ENCODE peak calls at places on chromosomes 16 and 17, in five cellular contexts. One of them, this sample, is unnamed.

GRCh38 chr16:57613514-57613913 is 14.9 kb upstream of the ADGRG1 start:
- DNase-seq in HCEC 1CT: no peak
- DNase-seq in EL: no peak
- DNase-seq in GM10248: no peak
- DNase-seq in EH: no peak
- DNase-seq in this sample: no peak

GRCh38 chr17:10013360-10014112 is 108.5 kb upstream of the RCVRN start:
- DNase-seq in EH: no peak
- DNase-seq in HCEC 1CT: no peak
- DNase-seq in EL: peak; percentile 8
- DNase-seq in GM10248: peak; percentile 70
- DNase-seq in this sample: no peak

GRCh38 chr16:49621240-49622083 is 234.4 kb downstream of the ZNF423 start:
- DNase-seq in HCEC 1CT: no peak
- DNase-seq in EL: no peak
- DNase-seq in EH: peak; percentile 24
- DNase-seq in GM10248: no peak
- DNase-seq in this sample: peak; percentile 51

GRCh38 chr17:32445075-32445427 is 741 bp downstream of the PSMD11 start:
- DNase-seq in GM10248: no peak
- DNase-seq in EL: peak; percentile 77
- DNase-seq in HCEC 1CT: peak; percentile 75
- DNase-seq in EH: peak; percentile 77
- DNase-seq in this sample: no peak

GRCh38 chr17:2214047-2214717 is 89.4 kb downstream of the SMG6 start:
- DNase-seq in EL: peak; percentile 85
- DNase-seq in GM10248: no peak
- DNase-seq in HCEC 1CT: peak; percentile 86
- DNase-seq in EH: peak; percentile 91
- DNase-seq in this sample: no peak

GRCh38 chr17:40358323-40359038 is 6.1 kb downstream of the GJD3 start:
- DNase-seq in HCEC 1CT: peak; percentile 76
- DNase-seq in EH: peak; percentile 83
- DNase-seq in EL: peak; percentile 81
- DNase-seq in GM10248: peak; percentile 91
- DNase-seq in this sample: peak; percentile 92

GRCh38 chr16:11585460-11586374 is 1.0 kb downstream of the LITAF start:
- DNase-seq in GM10248: no peak
- DNase-seq in HCEC 1CT: peak; percentile 6
- DNase-seq in EL: peak; percentile 40
- DNase-seq in EH: peak; percentile 49
- DNase-seq in this sample: peak; percentile 61

GRCh38 chr17:74528491-74529199 is 2.6 kb downstream of the CD300LB start:
- DNase-seq in EL: no peak
- DNase-seq in HCEC 1CT: no peak
- DNase-seq in GM10248: peak; percentile 77
- DNase-seq in EH: no peak
- DNase-seq in this sample: no peak

GRCh38 chr16:12081048-12081404 is 104.5 kb downstream of the SNX29 start:
- DNase-seq in EL: no peak
- DNase-seq in EH: no peak
- DNase-seq in HCEC 1CT: no peak
- DNase-seq in GM10248: no peak
- DNase-seq in this sample: no peak

GRCh38 chr16:80167657-80168056 is 373.1 kb upstream of the DYNLRB2 start:
- DNase-seq in HCEC 1CT: no peak
- DNase-seq in EH: no peak
- DNase-seq in EL: no peak
- DNase-seq in GM10248: no peak
- DNase-seq in this sample: no peak

GRCh38 chr16:86751081-86752030 is 173.0 kb downstream of the FOXL1 start:
- DNase-seq in GM10248: no peak
- DNase-seq in HCEC 1CT: peak; percentile 85
- DNase-seq in EH: peak; percentile 93
- DNase-seq in EL: peak; percentile 91
- DNase-seq in this sample: no peak

GRCh38 chr17:79968116-79968515 is 67.6 kb downstream of the TBC1D16 start:
- DNase-seq in EL: no peak
- DNase-seq in EH: no peak
- DNase-seq in GM10248: no peak
- DNase-seq in HCEC 1CT: no peak
- DNase-seq in this sample: no peak

GRCh38 chr17:78687125-78687524 is 94.9 kb downstream of the CYTH1 start:
- DNase-seq in EL: no peak
- DNase-seq in GM10248: no peak
- DNase-seq in HCEC 1CT: no peak
- DNase-seq in EH: no peak
- DNase-seq in this sample: no peak

GRCh38 chr16:84141143-84141670 is 3.8 kb downstream of the HSDL1 start:
- DNase-seq in EH: no peak
- DNase-seq in HCEC 1CT: no peak
- DNase-seq in EL: no peak
- DNase-seq in GM10248: no peak
- DNase-seq in this sample: no peak

GRCh38 chr17:58387834-58388233 is 29.5 kb downstream of the RNF43 start:
- DNase-seq in EH: no peak
- DNase-seq in EL: no peak
- DNase-seq in GM10248: no peak
- DNase-seq in HCEC 1CT: no peak
- DNase-seq in this sample: no peak

GRCh38 chr17:51275381-51275780 is 15.0 kb downstream of the UTP18 start:
- DNase-seq in EL: peak; percentile 79
- DNase-seq in GM10248: no peak
- DNase-seq in HCEC 1CT: peak; percentile 85
- DNase-seq in EH: peak; percentile 90
- DNase-seq in this sample: no peak

GRCh38 chr17:75047398-75048098 is 523 bp downstream of the KCTD2 start:
- DNase-seq in HCEC 1CT: no peak
- DNase-seq in EH: peak; percentile 6
- DNase-seq in EL: no peak
- DNase-seq in GM10248: no peak
- DNase-seq in this sample: no peak

GRCh38 chr17:82200135-82200534 is 12.5 kb downstream of the CCDC57 start:
- DNase-seq in HCEC 1CT: no peak
- DNase-seq in GM10248: no peak
- DNase-seq in EL: no peak
- DNase-seq in EH: no peak
- DNase-seq in this sample: no peak

GRCh38 chr16:21156767-21157467 is 1.6 kb upstream of the LDAF1 start:
- DNase-seq in EL: peak; percentile 74
- DNase-seq in EH: peak; percentile 84
- DNase-seq in GM10248: peak; percentile 61
- DNase-seq in HCEC 1CT: peak; percentile 79
- DNase-seq in this sample: peak; percentile 85

GRCh38 chr17:79019631-79020584 is 4.1 kb upstream of the C1QTNF1 start:
- DNase-seq in EH: peak; percentile 77
- DNase-seq in GM10248: no peak
- DNase-seq in EL: peak; percentile 77
- DNase-seq in HCEC 1CT: peak; percentile 73
- DNase-seq in this sample: peak; percentile 81

GRCh38 chr16:50267651-50268050 is 1.3 kb downstream of the ADCY7 start:
- DNase-seq in HCEC 1CT: no peak
- DNase-seq in GM10248: no peak
- DNase-seq in EL: no peak
- DNase-seq in EH: no peak
- DNase-seq in this sample: no peak

GRCh38 chr16:65121870-65122723 is at the start of gene CDH11:
- DNase-seq in GM10248: no peak
- DNase-seq in HCEC 1CT: peak; percentile 76
- DNase-seq in EL: peak; percentile 93
- DNase-seq in EH: peak; percentile 95
- DNase-seq in this sample: peak; percentile 82

GRCh38 chr16:53082509-53082908 is 27.7 kb downstream of the CHD9 start:
- DNase-seq in HCEC 1CT: no peak
- DNase-seq in GM10248: no peak
- DNase-seq in EL: no peak
- DNase-seq in EH: no peak
- DNase-seq in this sample: no peak

GRCh38 chr17:42989726-42990652 is 8.2 kb upstream of the RPL27 start:
- DNase-seq in HCEC 1CT: peak; percentile 64
- DNase-seq in EL: peak; percentile 73
- DNase-seq in GM10248: no peak
- DNase-seq in EH: peak; percentile 87
- DNase-seq in this sample: no peak

GRCh38 chr17:8137645-8138342 is 13.9 kb upstream of the HES7 start:
- DNase-seq in HCEC 1CT: no peak
- DNase-seq in GM10248: no peak
- DNase-seq in EL: no peak
- DNase-seq in EH: peak; percentile 20
- DNase-seq in this sample: no peak

GRCh38 chr17:70655179-70655578 is 485.8 kb downstream of the KCNJ2 start:
- DNase-seq in EL: no peak
- DNase-seq in EH: no peak
- DNase-seq in HCEC 1CT: no peak
- DNase-seq in GM10248: no peak
- DNase-seq in this sample: peak; percentile 27

GRCh38 chr16:9844361-9844760 is 337.9 kb downstream of the GRIN2A start:
- DNase-seq in GM10248: no peak
- DNase-seq in EH: peak; percentile 79
- DNase-seq in HCEC 1CT: peak; percentile 78
- DNase-seq in EL: peak; percentile 78
- DNase-seq in this sample: no peak

GRCh38 chr16:67651847-67652246 is 6.9 kb downstream of the CARMIL2 start:
- DNase-seq in EL: no peak
- DNase-seq in HCEC 1CT: no peak
- DNase-seq in EH: no peak
- DNase-seq in GM10248: no peak
- DNase-seq in this sample: peak; percentile 39

GRCh38 chr16:65500919-65501318 is 379.1 kb upstream of the CDH11 start:
- DNase-seq in GM10248: no peak
- DNase-seq in EL: no peak
- DNase-seq in HCEC 1CT: no peak
- DNase-seq in EH: no peak
- DNase-seq in this sample: no peak

GRCh38 chr16:1530883-1531637 is 2.4 kb upstream of the TMEM204 start:
- DNase-seq in GM10248: no peak
- DNase-seq in EL: peak; percentile 74
- DNase-seq in HCEC 1CT: no peak
- DNase-seq in EH: peak; percentile 96
- DNase-seq in this sample: peak; percentile 94

GRCh38 chr16:31452631-31453106 is 6.6 kb upstream of the ARMC5 start:
- DNase-seq in EH: peak; percentile 97
- DNase-seq in HCEC 1CT: peak; percentile 92
- DNase-seq in GM10248: no peak
- DNase-seq in EL: peak; percentile 94
- DNase-seq in this sample: no peak

GRCh38 chr17:61369751-61370150 is 29.9 kb upstream of the TBX2 start:
- DNase-seq in EL: no peak
- DNase-seq in HCEC 1CT: no peak
- DNase-seq in GM10248: no peak
- DNase-seq in EH: no peak
- DNase-seq in this sample: no peak

GRCh38 chr17:46063239-46063638 is 64.2 kb downstream of the STH start:
- DNase-seq in EH: peak; percentile 89
- DNase-seq in EL: peak; percentile 91
- DNase-seq in GM10248: no peak
- DNase-seq in HCEC 1CT: peak; percentile 80
- DNase-seq in this sample: no peak

GRCh38 chr16:69917739-69918138 is 33.4 kb upstream of the CLEC18A start:
- DNase-seq in HCEC 1CT: peak; percentile 89
- DNase-seq in GM10248: no peak
- DNase-seq in EH: peak; percentile 97
- DNase-seq in EL: peak; percentile 97
- DNase-seq in this sample: no peak

GRCh38 chr16:79093554-79093967 is 507.0 kb downstream of the MAF start:
- DNase-seq in EH: no peak
- DNase-seq in HCEC 1CT: no peak
- DNase-seq in EL: no peak
- DNase-seq in GM10248: no peak
- DNase-seq in this sample: no peak

GRCh38 chr17:34305606-34306005 is 13.6 kb upstream of the CCL8 start:
- DNase-seq in HCEC 1CT: no peak
- DNase-seq in GM10248: no peak
- DNase-seq in EH: peak; percentile 50
- DNase-seq in EL: no peak
- DNase-seq in this sample: no peak

GRCh38 chr16:87541882-87542234 is 49.0 kb upstream of the ZCCHC14 start:
- DNase-seq in HCEC 1CT: no peak
- DNase-seq in GM10248: no peak
- DNase-seq in EL: no peak
- DNase-seq in EH: no peak
- DNase-seq in this sample: no peak

GRCh38 chr16:3608069-3608468 is 3.3 kb downstream of the SLX4 start:
- DNase-seq in GM10248: no peak
- DNase-seq in EH: no peak
- DNase-seq in HCEC 1CT: no peak
- DNase-seq in EL: no peak
- DNase-seq in this sample: no peak

GRCh38 chr16:4888428-4889135 is 41.3 kb downstream of the UBN1 start:
- DNase-seq in GM10248: no peak
- DNase-seq in EL: no peak
- DNase-seq in EH: no peak
- DNase-seq in HCEC 1CT: no peak
- DNase-seq in this sample: no peak